ENCODE peak calls at places on chromosomes 13 and 19, in five cellular contexts. One of them, this sample, is unnamed.

GRCh38 chr13:51175639-51176038 is 46.6 kb upstream of the FAM124A start:
- DNase-seq in osteoblast: no peak
- DNase-seq in tibial nerve: no peak
- DNase-seq in stimulated activated CD8-positive, alpha-beta memory T cell treated with anti-CD3 and anti-CD28 coated beads, Interleukin-4, amount 100 ng/mL, for 1 hour: no peak
- DNase-seq in aorta: no peak
- DNase-seq in this sample: no peak

GRCh38 chr13:110991991-110992508 is 77.2 kb upstream of the ANKRD10 start:
- DNase-seq in aorta: no peak
- DNase-seq in stimulated activated CD8-positive, alpha-beta memory T cell treated with anti-CD3 and anti-CD28 coated beads, Interleukin-4, amount 100 ng/mL, for 1 hour: no peak
- DNase-seq in tibial nerve: no peak
- DNase-seq in osteoblast: no peak
- DNase-seq in this sample: no peak

GRCh38 chr13:110756268-110756667 is 42.8 kb downstream of the ING1 start:
- DNase-seq in tibial nerve: no peak
- DNase-seq in stimulated activated CD8-positive, alpha-beta memory T cell treated with anti-CD3 and anti-CD28 coated beads, Interleukin-4, amount 100 ng/mL, for 1 hour: no peak
- DNase-seq in aorta: no peak
- DNase-seq in osteoblast: peak
- DNase-seq in this sample: no peak

GRCh38 chr13:92941167-92941566 is 285.4 kb upstream of the GPC6 start:
- DNase-seq in aorta: no peak
- DNase-seq in tibial nerve: no peak
- DNase-seq in osteoblast: no peak
- DNase-seq in stimulated activated CD8-positive, alpha-beta memory T cell treated with anti-CD3 and anti-CD28 coated beads, Interleukin-4, amount 100 ng/mL, for 1 hour: no peak
- DNase-seq in this sample: no peak

GRCh38 chr13:41186481-41186880 is 7.9 kb downstream of the KBTBD7 start:
- DNase-seq in aorta: no peak
- DNase-seq in stimulated activated CD8-positive, alpha-beta memory T cell treated with anti-CD3 and anti-CD28 coated beads, Interleukin-4, amount 100 ng/mL, for 1 hour: no peak
- DNase-seq in osteoblast: no peak
- DNase-seq in tibial nerve: no peak
- DNase-seq in this sample: no peak

GRCh38 chr19:18440936-18441803 is 3.2 kb upstream of the ISYNA1 start:
- DNase-seq in tibial nerve: no peak
- DNase-seq in stimulated activated CD8-positive, alpha-beta memory T cell treated with anti-CD3 and anti-CD28 coated beads, Interleukin-4, amount 100 ng/mL, for 1 hour: no peak
- DNase-seq in aorta: no peak
- DNase-seq in osteoblast: peak
- DNase-seq in this sample: no peak

GRCh38 chr13:110797230-110797877 is 83.9 kb downstream of the ING1 start:
- DNase-seq in osteoblast: no peak
- DNase-seq in stimulated activated CD8-positive, alpha-beta memory T cell treated with anti-CD3 and anti-CD28 coated beads, Interleukin-4, amount 100 ng/mL, for 1 hour: no peak
- DNase-seq in aorta: no peak
- DNase-seq in tibial nerve: no peak
- DNase-seq in this sample: no peak

GRCh38 chr13:113762538-113762937 is 3.5 kb downstream of the TMEM255B start:
- DNase-seq in tibial nerve: no peak
- DNase-seq in aorta: no peak
- DNase-seq in stimulated activated CD8-positive, alpha-beta memory T cell treated with anti-CD3 and anti-CD28 coated beads, Interleukin-4, amount 100 ng/mL, for 1 hour: no peak
- DNase-seq in osteoblast: peak
- DNase-seq in this sample: no peak

GRCh38 chr13:61852116-61852515 is 436.5 kb upstream of the PCDH20 start:
- DNase-seq in aorta: no peak
- DNase-seq in stimulated activated CD8-positive, alpha-beta memory T cell treated with anti-CD3 and anti-CD28 coated beads, Interleukin-4, amount 100 ng/mL, for 1 hour: no peak
- DNase-seq in tibial nerve: no peak
- DNase-seq in osteoblast: no peak
- DNase-seq in this sample: no peak

GRCh38 chr13:112891477-112892401 is 77.3 kb upstream of the MCF2L start:
- DNase-seq in tibial nerve: no peak
- DNase-seq in stimulated activated CD8-positive, alpha-beta memory T cell treated with anti-CD3 and anti-CD28 coated beads, Interleukin-4, amount 100 ng/mL, for 1 hour: no peak
- DNase-seq in osteoblast: peak
- DNase-seq in aorta: peak
- DNase-seq in this sample: no peak

GRCh38 chr13:93881418-93881817 is 598.1 kb downstream of the DCT start:
- DNase-seq in aorta: no peak
- DNase-seq in stimulated activated CD8-positive, alpha-beta memory T cell treated with anti-CD3 and anti-CD28 coated beads, Interleukin-4, amount 100 ng/mL, for 1 hour: no peak
- DNase-seq in tibial nerve: no peak
- DNase-seq in osteoblast: peak
- DNase-seq in this sample: no peak

GRCh38 chr13:30355405-30355741 is 48.0 kb upstream of the KATNAL1 start:
- DNase-seq in aorta: no peak
- DNase-seq in osteoblast: no peak
- DNase-seq in stimulated activated CD8-positive, alpha-beta memory T cell treated with anti-CD3 and anti-CD28 coated beads, Interleukin-4, amount 100 ng/mL, for 1 hour: no peak
- DNase-seq in tibial nerve: no peak
- DNase-seq in this sample: peak

GRCh38 chr19:19537321-19538048 is 580 bp upstream of the CILP2 start:
- DNase-seq in aorta: no peak
- DNase-seq in tibial nerve: no peak
- DNase-seq in stimulated activated CD8-positive, alpha-beta memory T cell treated with anti-CD3 and anti-CD28 coated beads, Interleukin-4, amount 100 ng/mL, for 1 hour: no peak
- DNase-seq in osteoblast: peak
- DNase-seq in this sample: no peak

GRCh38 chr19:7386308-7386707 is 37.6 kb downstream of the ARHGEF18 start:
- DNase-seq in aorta: no peak
- DNase-seq in osteoblast: no peak
- DNase-seq in tibial nerve: no peak
- DNase-seq in stimulated activated CD8-positive, alpha-beta memory T cell treated with anti-CD3 and anti-CD28 coated beads, Interleukin-4, amount 100 ng/mL, for 1 hour: no peak
- DNase-seq in this sample: no peak

GRCh38 chr13:109158383-109158782 is 529.0 kb downstream of the MYO16 start:
- DNase-seq in tibial nerve: no peak
- DNase-seq in osteoblast: no peak
- DNase-seq in stimulated activated CD8-positive, alpha-beta memory T cell treated with anti-CD3 and anti-CD28 coated beads, Interleukin-4, amount 100 ng/mL, for 1 hour: no peak
- DNase-seq in aorta: no peak
- DNase-seq in this sample: no peak

GRCh38 chr13:79973533-79973963 is 367.4 kb downstream of the SPRY2 start:
- DNase-seq in stimulated activated CD8-positive, alpha-beta memory T cell treated with anti-CD3 and anti-CD28 coated beads, Interleukin-4, amount 100 ng/mL, for 1 hour: no peak
- DNase-seq in tibial nerve: no peak
- DNase-seq in aorta: no peak
- DNase-seq in osteoblast: peak
- DNase-seq in this sample: peak

GRCh38 chr19:2315818-2316353 is 7.9 kb upstream of the LINGO3 start:
- DNase-seq in osteoblast: peak
- DNase-seq in stimulated activated CD8-positive, alpha-beta memory T cell treated with anti-CD3 and anti-CD28 coated beads, Interleukin-4, amount 100 ng/mL, for 1 hour: no peak
- DNase-seq in aorta: peak
- DNase-seq in tibial nerve: peak
- DNase-seq in this sample: peak

GRCh38 chr13:39451860-39452301 is 151.1 kb downstream of the LHFPL6 start:
- DNase-seq in aorta: no peak
- DNase-seq in tibial nerve: peak
- DNase-seq in osteoblast: no peak
- DNase-seq in stimulated activated CD8-positive, alpha-beta memory T cell treated with anti-CD3 and anti-CD28 coated beads, Interleukin-4, amount 100 ng/mL, for 1 hour: no peak
- DNase-seq in this sample: peak

GRCh38 chr19:15717781-15718180 is 10.0 kb upstream of the OR10H2 start:
- DNase-seq in tibial nerve: no peak
- DNase-seq in aorta: no peak
- DNase-seq in osteoblast: no peak
- DNase-seq in stimulated activated CD8-positive, alpha-beta memory T cell treated with anti-CD3 and anti-CD28 coated beads, Interleukin-4, amount 100 ng/mL, for 1 hour: no peak
- DNase-seq in this sample: no peak

GRCh38 chr19:49371184-49371583 is 7.5 kb downstream of the DKKL1 start:
- DNase-seq in osteoblast: peak
- DNase-seq in tibial nerve: no peak
- DNase-seq in stimulated activated CD8-positive, alpha-beta memory T cell treated with anti-CD3 and anti-CD28 coated beads, Interleukin-4, amount 100 ng/mL, for 1 hour: no peak
- DNase-seq in aorta: no peak
- DNase-seq in this sample: no peak

GRCh38 chr19:17632577-17632976 is 55.6 kb downstream of the UNC13A start:
- DNase-seq in tibial nerve: no peak
- DNase-seq in aorta: no peak
- DNase-seq in osteoblast: no peak
- DNase-seq in stimulated activated CD8-positive, alpha-beta memory T cell treated with anti-CD3 and anti-CD28 coated beads, Interleukin-4, amount 100 ng/mL, for 1 hour: no peak
- DNase-seq in this sample: no peak

GRCh38 chr13:89554801-89555200 is 1792.7 kb upstream of the MIR17HG start:
- DNase-seq in tibial nerve: no peak
- DNase-seq in stimulated activated CD8-positive, alpha-beta memory T cell treated with anti-CD3 and anti-CD28 coated beads, Interleukin-4, amount 100 ng/mL, for 1 hour: no peak
- DNase-seq in osteoblast: no peak
- DNase-seq in aorta: no peak
- DNase-seq in this sample: no peak

GRCh38 chr13:48411281-48412099 is 1.4 kb downstream of the LPAR6 start:
- DNase-seq in stimulated activated CD8-positive, alpha-beta memory T cell treated with anti-CD3 and anti-CD28 coated beads, Interleukin-4, amount 100 ng/mL, for 1 hour: no peak
- DNase-seq in tibial nerve: no peak
- DNase-seq in aorta: no peak
- DNase-seq in osteoblast: no peak
- DNase-seq in this sample: peak

GRCh38 chr13:100594731-100595130 is 6.1 kb upstream of the GGACT start:
- DNase-seq in stimulated activated CD8-positive, alpha-beta memory T cell treated with anti-CD3 and anti-CD28 coated beads, Interleukin-4, amount 100 ng/mL, for 1 hour: no peak
- DNase-seq in tibial nerve: no peak
- DNase-seq in aorta: no peak
- DNase-seq in osteoblast: no peak
- DNase-seq in this sample: no peak

GRCh38 chr13:50707533-50708096 is 135.9 kb downstream of the DLEU7 start:
- DNase-seq in osteoblast: no peak
- DNase-seq in aorta: no peak
- DNase-seq in stimulated activated CD8-positive, alpha-beta memory T cell treated with anti-CD3 and anti-CD28 coated beads, Interleukin-4, amount 100 ng/mL, for 1 hour: no peak
- DNase-seq in tibial nerve: no peak
- DNase-seq in this sample: no peak

GRCh38 chr19:10043286-10043927 is 30.1 kb downstream of the RDH8 start:
- DNase-seq in osteoblast: no peak
- DNase-seq in aorta: no peak
- DNase-seq in stimulated activated CD8-positive, alpha-beta memory T cell treated with anti-CD3 and anti-CD28 coated beads, Interleukin-4, amount 100 ng/mL, for 1 hour: no peak
- DNase-seq in tibial nerve: no peak
- DNase-seq in this sample: no peak

GRCh38 chr13:102555914-102556553 is 40.8 kb upstream of the TPP2 start:
- DNase-seq in osteoblast: no peak
- DNase-seq in stimulated activated CD8-positive, alpha-beta memory T cell treated with anti-CD3 and anti-CD28 coated beads, Interleukin-4, amount 100 ng/mL, for 1 hour: no peak
- DNase-seq in tibial nerve: no peak
- DNase-seq in aorta: no peak
- DNase-seq in this sample: peak

GRCh38 chr19:11166281-11167142 is 10.9 kb upstream of the SPC24 start:
- DNase-seq in aorta: peak
- DNase-seq in osteoblast: peak
- DNase-seq in stimulated activated CD8-positive, alpha-beta memory T cell treated with anti-CD3 and anti-CD28 coated beads, Interleukin-4, amount 100 ng/mL, for 1 hour: no peak
- DNase-seq in tibial nerve: peak
- DNase-seq in this sample: no peak

GRCh38 chr13:23966691-23967615 is 69.7 kb upstream of the C1QTNF9B start:
- DNase-seq in osteoblast: peak
- DNase-seq in aorta: no peak
- DNase-seq in stimulated activated CD8-positive, alpha-beta memory T cell treated with anti-CD3 and anti-CD28 coated beads, Interleukin-4, amount 100 ng/mL, for 1 hour: no peak
- DNase-seq in tibial nerve: no peak
- DNase-seq in this sample: no peak

GRCh38 chr13:100382787-100383186 is 205.8 kb downstream of the GGACT start:
- DNase-seq in osteoblast: peak
- DNase-seq in stimulated activated CD8-positive, alpha-beta memory T cell treated with anti-CD3 and anti-CD28 coated beads, Interleukin-4, amount 100 ng/mL, for 1 hour: no peak
- DNase-seq in tibial nerve: no peak
- DNase-seq in aorta: no peak
- DNase-seq in this sample: no peak

GRCh38 chr13:44403720-44404063 is 30.1 kb downstream of the SERP2 start:
- DNase-seq in aorta: no peak
- DNase-seq in stimulated activated CD8-positive, alpha-beta memory T cell treated with anti-CD3 and anti-CD28 coated beads, Interleukin-4, amount 100 ng/mL, for 1 hour: no peak
- DNase-seq in tibial nerve: no peak
- DNase-seq in osteoblast: peak
- DNase-seq in this sample: no peak

GRCh38 chr13:101520672-101521071 is 68.2 kb downstream of the ITGBL1 start:
- DNase-seq in stimulated activated CD8-positive, alpha-beta memory T cell treated with anti-CD3 and anti-CD28 coated beads, Interleukin-4, amount 100 ng/mL, for 1 hour: no peak
- DNase-seq in aorta: no peak
- DNase-seq in tibial nerve: no peak
- DNase-seq in osteoblast: peak
- DNase-seq in this sample: no peak

GRCh38 chr13:72379581-72379980 is 347.8 kb downstream of the MZT1 start:
- DNase-seq in stimulated activated CD8-positive, alpha-beta memory T cell treated with anti-CD3 and anti-CD28 coated beads, Interleukin-4, amount 100 ng/mL, for 1 hour: no peak
- DNase-seq in aorta: no peak
- DNase-seq in osteoblast: no peak
- DNase-seq in tibial nerve: no peak
- DNase-seq in this sample: no peak

GRCh38 chr13:82947121-82948077 is 934.9 kb downstream of the SLITRK1 start:
- DNase-seq in stimulated activated CD8-positive, alpha-beta memory T cell treated with anti-CD3 and anti-CD28 coated beads, Interleukin-4, amount 100 ng/mL, for 1 hour: no peak
- DNase-seq in tibial nerve: no peak
- DNase-seq in aorta: no peak
- DNase-seq in osteoblast: no peak
- DNase-seq in this sample: no peak